ENCODE peak calls at places on chromosome 2, in seven cellular contexts. One of them, this sample, is unnamed.

GRCh38 chr2:42339191-42339912 is 21.7 kb downstream of the COX7A2L start:
- ATAC-seq in body of pancreas: no peak
- ATAC-seq in mucosa of descending colon: peak; percentile 16
- ATAC-seq in activated CD4-positive, alpha-beta T cell treated with anti-CD3 and anti-CD28 coated beads for 36 hours: no peak
- ATAC-seq in activated CD8-positive, alpha-beta T cell treated with anti-CD3 and anti-CD28 coated beads for 36 hours: no peak
- ATAC-seq in sciatic nerve: no peak
- ATAC-seq in left lung: peak; percentile 13
- ATAC-seq in this sample: no peak

GRCh38 chr2:181120625-181121024 is 140.2 kb downstream of the UBE2E3 start:
- ATAC-seq in left lung: no peak
- ATAC-seq in activated CD4-positive, alpha-beta T cell treated with anti-CD3 and anti-CD28 coated beads for 36 hours: no peak
- ATAC-seq in body of pancreas: no peak
- ATAC-seq in activated CD8-positive, alpha-beta T cell treated with anti-CD3 and anti-CD28 coated beads for 36 hours: no peak
- ATAC-seq in mucosa of descending colon: no peak
- ATAC-seq in sciatic nerve: no peak
- ATAC-seq in this sample: no peak

GRCh38 chr2:177314194-177314593 is 49.7 kb upstream of the NFE2L2 start:
- ATAC-seq in left lung: peak; percentile 57
- ATAC-seq in activated CD8-positive, alpha-beta T cell treated with anti-CD3 and anti-CD28 coated beads for 36 hours: no peak
- ATAC-seq in mucosa of descending colon: peak; percentile 45
- ATAC-seq in activated CD4-positive, alpha-beta T cell treated with anti-CD3 and anti-CD28 coated beads for 36 hours: no peak
- ATAC-seq in sciatic nerve: peak; percentile 82
- ATAC-seq in body of pancreas: peak; percentile 48
- ATAC-seq in this sample: no peak

GRCh38 chr2:106628377-106628776 is 141.2 kb downstream of the CD8B2 start:
- ATAC-seq in mucosa of descending colon: no peak
- ATAC-seq in left lung: no peak
- ATAC-seq in sciatic nerve: no peak
- ATAC-seq in activated CD8-positive, alpha-beta T cell treated with anti-CD3 and anti-CD28 coated beads for 36 hours: no peak
- ATAC-seq in activated CD4-positive, alpha-beta T cell treated with anti-CD3 and anti-CD28 coated beads for 36 hours: no peak
- ATAC-seq in body of pancreas: no peak
- ATAC-seq in this sample: no peak

GRCh38 chr2:23640711-23641110 is 255.7 kb downstream of the KLHL29 start:
- ATAC-seq in activated CD8-positive, alpha-beta T cell treated with anti-CD3 and anti-CD28 coated beads for 36 hours: no peak
- ATAC-seq in mucosa of descending colon: no peak
- ATAC-seq in sciatic nerve: no peak
- ATAC-seq in activated CD4-positive, alpha-beta T cell treated with anti-CD3 and anti-CD28 coated beads for 36 hours: no peak
- ATAC-seq in body of pancreas: no peak
- ATAC-seq in left lung: no peak
- ATAC-seq in this sample: no peak

GRCh38 chr2:201774546-201774945 is 6.2 kb downstream of the ALS2 start:
- ATAC-seq in mucosa of descending colon: no peak
- ATAC-seq in activated CD4-positive, alpha-beta T cell treated with anti-CD3 and anti-CD28 coated beads for 36 hours: no peak
- ATAC-seq in activated CD8-positive, alpha-beta T cell treated with anti-CD3 and anti-CD28 coated beads for 36 hours: peak; percentile 13
- ATAC-seq in left lung: no peak
- ATAC-seq in body of pancreas: no peak
- ATAC-seq in sciatic nerve: no peak
- ATAC-seq in this sample: no peak

GRCh38 chr2:153057743-153058142 is 339.3 kb downstream of the ARL6IP6 start:
- ATAC-seq in activated CD4-positive, alpha-beta T cell treated with anti-CD3 and anti-CD28 coated beads for 36 hours: no peak
- ATAC-seq in activated CD8-positive, alpha-beta T cell treated with anti-CD3 and anti-CD28 coated beads for 36 hours: no peak
- ATAC-seq in body of pancreas: no peak
- ATAC-seq in mucosa of descending colon: no peak
- ATAC-seq in sciatic nerve: no peak
- ATAC-seq in left lung: no peak
- ATAC-seq in this sample: no peak

GRCh38 chr2:138430181-138430580 is 71.4 kb upstream of the SPOPL start:
- ATAC-seq in activated CD4-positive, alpha-beta T cell treated with anti-CD3 and anti-CD28 coated beads for 36 hours: peak; percentile 80
- ATAC-seq in left lung: no peak
- ATAC-seq in sciatic nerve: no peak
- ATAC-seq in mucosa of descending colon: no peak
- ATAC-seq in body of pancreas: no peak
- ATAC-seq in activated CD8-positive, alpha-beta T cell treated with anti-CD3 and anti-CD28 coated beads for 36 hours: no peak
- ATAC-seq in this sample: no peak

GRCh38 chr2:10393648-10393982 is 54.5 kb downstream of the ODC1 start:
- ATAC-seq in left lung: no peak
- ATAC-seq in sciatic nerve: no peak
- ATAC-seq in body of pancreas: no peak
- ATAC-seq in activated CD4-positive, alpha-beta T cell treated with anti-CD3 and anti-CD28 coated beads for 36 hours: no peak
- ATAC-seq in activated CD8-positive, alpha-beta T cell treated with anti-CD3 and anti-CD28 coated beads for 36 hours: no peak
- ATAC-seq in mucosa of descending colon: no peak
- ATAC-seq in this sample: no peak

GRCh38 chr2:175026385-175026784 is 21.2 kb upstream of the CHN1 start:
- ATAC-seq in left lung: no peak
- ATAC-seq in activated CD4-positive, alpha-beta T cell treated with anti-CD3 and anti-CD28 coated beads for 36 hours: no peak
- ATAC-seq in body of pancreas: no peak
- ATAC-seq in activated CD8-positive, alpha-beta T cell treated with anti-CD3 and anti-CD28 coated beads for 36 hours: no peak
- ATAC-seq in sciatic nerve: no peak
- ATAC-seq in mucosa of descending colon: no peak
- ATAC-seq in this sample: no peak

GRCh38 chr2:162006326-162006725 is 67.7 kb downstream of the DPP4 start:
- ATAC-seq in mucosa of descending colon: no peak
- ATAC-seq in left lung: no peak
- ATAC-seq in activated CD4-positive, alpha-beta T cell treated with anti-CD3 and anti-CD28 coated beads for 36 hours: no peak
- ATAC-seq in body of pancreas: no peak
- ATAC-seq in sciatic nerve: no peak
- ATAC-seq in activated CD8-positive, alpha-beta T cell treated with anti-CD3 and anti-CD28 coated beads for 36 hours: no peak
- ATAC-seq in this sample: no peak

GRCh38 chr2:147863835-147864234 is 19.0 kb downstream of the ACVR2A start:
- ATAC-seq in body of pancreas: no peak
- ATAC-seq in sciatic nerve: no peak
- ATAC-seq in mucosa of descending colon: no peak
- ATAC-seq in activated CD4-positive, alpha-beta T cell treated with anti-CD3 and anti-CD28 coated beads for 36 hours: peak; percentile 44
- ATAC-seq in left lung: no peak
- ATAC-seq in activated CD8-positive, alpha-beta T cell treated with anti-CD3 and anti-CD28 coated beads for 36 hours: no peak
- ATAC-seq in this sample: no peak

This sample was measured in stimulated activated memory B cell treated with anti-CD40 and anti-IgM and Interleukin-4, amounts not matched to agents 10 μg/mL and 1 μg/mL and 100 μg/mL, for 72 hours.